ENCODE peak calls at places on chromosomes 5 and 9, in six cellular contexts. C is HCT116, V is hepatocyte, H is OCI-LY7, O is neural progenitor cell, U is fibroblast of lung. L is an unnamed sample.

GRCh38 chr9:127066775-127067111 is 55.7 kb downstream of the ANGPTL2 start:
- DNase-seq in V (peak; percentile 32), C (no peak), U (peak; percentile 68), H (no peak), O (no peak), L (no peak)

GRCh38 chr5:167945542-167946384 is 345.7 kb upstream of the WWC1 start:
- DNase-seq in U (peak; percentile 98), O (no peak), V (peak; percentile 41), H (no peak), C (no peak), L (no peak)

GRCh38 chr5:169003721-169004481 is 297.0 kb downstream of the SLIT3 start:
- DNase-seq in C (no peak), H (no peak), U (no peak), V (peak; percentile 36), O (peak; percentile 56), L (no peak)

GRCh38 chr9:93134018-93134739 is at the start of gene NINJ1:
- DNase-seq in C (peak; percentile 4), H (peak; percentile 79), U (peak; percentile 59), V (peak; percentile 93), O (peak; percentile 91), L (peak; percentile 65)

GRCh38 chr9:108534741-108535140 is 321.0 kb downstream of the ACTL7B start:
- DNase-seq in V (no peak), C (peak; percentile 26), O (no peak), H (no peak), U (peak; percentile 60), L (no peak)

GRCh38 chr9:126682113-126682810 is 68.5 kb downstream of the LMX1B start:
- DNase-seq in C (no peak), V (no peak), U (no peak), H (no peak), O (peak; percentile 1), L (peak; percentile 66)

GRCh38 chr5:117590944-117591343 is 1016.3 kb upstream of the SEMA6A start:
- DNase-seq in U (peak; percentile 26), V (peak; percentile 49), O (peak; percentile 31), H (peak; percentile 32), C (peak; percentile 15), L (no peak)

GRCh38 chr9:34863426-34863825 is 94.7 kb upstream of the PHF24 start:
- DNase-seq in U (no peak), H (no peak), V (no peak), O (no peak), C (no peak), L (no peak)

GRCh38 chr5:72234265-72234700 is 85.8 kb downstream of the MRPS27 start:
- DNase-seq in O (no peak), U (peak; percentile 53), C (no peak), H (no peak), V (peak; percentile 7), L (no peak)

GRCh38 chr9:38066167-38066906 is 2.7 kb downstream of the SHB start:
- DNase-seq in U (no peak), O (peak; percentile 48), H (no peak), C (no peak), V (peak; percentile 53), L (no peak)

GRCh38 chr9:38066907-38067610 is 2.0 kb downstream of the SHB start:
- DNase-seq in O (peak; percentile 42), U (peak; percentile 46), C (no peak), H (no peak), V (peak; percentile 46), L (no peak)

GRCh38 chr9:38067611-38067891 is 1.5 kb downstream of the SHB start:
- DNase-seq in C (no peak), O (peak; percentile 55), V (no peak), U (no peak), H (no peak), L (peak; percentile 49)

GRCh38 chr9:38064842-38065368 is 4.1 kb downstream of the SHB start:
- DNase-seq in O (no peak), U (no peak), C (no peak), H (no peak), V (no peak), L (no peak)

GRCh38 chr9:38065369-38066075 is 3.5 kb downstream of the SHB start:
- DNase-seq in U (no peak), V (no peak), O (no peak), C (no peak), H (no peak), L (no peak)
- H4K20me1 ChIP-seq in U (peaks cover 2% of the 10 kb centered on the region), V (peaks cover 36% of the 10 kb centered on the region), O (peaks cover 24% of the 10 kb centered on the region), C (peaks cover 19% of the 10 kb centered on the region), H (no peaks in the 10 kb centered on the region), L (peaks cover 2% of the 10 kb centered on the region)

GRCh38 chr9:104858271-104858670 is 69.7 kb downstream of the ABCA1 start:
- DNase-seq in O (no peak), V (no peak), H (no peak), U (peak; percentile 42), C (no peak), L (no peak)

GRCh38 chr9:104858846-104859245 is 69.1 kb downstream of the ABCA1 start:
- DNase-seq in H (no peak), U (no peak), C (no peak), O (no peak), V (no peak), L (no peak)

GRCh38 chr9:104860280-104860679 is 67.7 kb downstream of the ABCA1 start:
- DNase-seq in H (no peak), V (no peak), O (no peak), C (no peak), U (peak; percentile 36), L (no peak)

GRCh38 chr9:104863180-104863883 is 64.6 kb downstream of the ABCA1 start:
- DNase-seq in V (peak; percentile 78), H (peak; percentile 84), U (peak; percentile 85), C (peak; percentile 44), O (peak; percentile 88), L (peak; percentile 63)

GRCh38 chr9:104861406-104861805 is 66.5 kb downstream of the ABCA1 start:
- DNase-seq in O (no peak), C (no peak), V (no peak), H (no peak), U (no peak), L (no peak)
- H4K20me1 ChIP-seq in O (peaks cover 13% of the 10 kb centered on the region), C (no peaks in the 10 kb centered on the region), V (peaks cover 9% of the 10 kb centered on the region), H (no peaks in the 10 kb centered on the region), U (no peaks in the 10 kb centered on the region), L (no peaks in the 10 kb centered on the region)

GRCh38 chr5:132500931-132501628 is 10.5 kb upstream of the IRF1 start:
- DNase-seq in U (peak; percentile 68), H (peak; percentile 89), C (no peak), O (peak; percentile 79), V (peak; percentile 88), L (peak; percentile 68)
- H4K20me1 ChIP-seq in U (no peaks in the 10 kb centered on the region), H (no peaks in the 10 kb centered on the region), C (no peaks in the 10 kb centered on the region), O (no peaks in the 10 kb centered on the region), V (no peaks in the 10 kb centered on the region), L (no peaks in the 10 kb centered on the region)

DNA sequence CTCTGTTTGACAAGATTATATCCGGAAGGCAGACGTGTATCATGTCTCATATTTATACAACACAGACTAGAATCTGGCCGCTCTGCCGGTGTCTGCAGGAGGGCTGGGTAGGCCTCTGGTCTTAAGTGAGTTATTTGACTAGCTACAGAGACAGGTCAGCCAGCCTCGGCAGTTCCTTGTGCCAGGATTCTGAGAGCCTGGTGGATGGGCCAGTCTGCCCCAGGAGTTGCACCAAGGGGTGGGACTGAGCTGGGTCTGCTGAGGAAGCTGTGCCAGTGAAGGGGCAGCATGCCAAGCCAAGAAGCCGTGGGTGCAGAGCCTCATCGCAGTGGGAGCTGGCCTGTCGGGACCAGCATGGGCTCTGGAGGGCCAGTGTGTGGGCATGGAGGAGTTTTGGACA is 7.1 kb downstream of the SNX18 start:
- DNase-seq in C (no peak), U (no peak), V (no peak), O (no peak), H (no peak), L (no peak)
- H4K20me1 ChIP-seq in C (peaks cover 6% of the 10 kb centered on the region), U (peaks cover 7% of the 10 kb centered on the region), V (peaks cover 44% of the 10 kb centered on the region), O (peaks cover 42% of the 10 kb centered on the region), H (no peaks in the 10 kb centered on the region), L (no peaks in the 10 kb centered on the region)

L was measured in H9.